ENCODE peak calls at places on chromosomes 16 and 17, in eight cellular contexts. One of them, this sample, is unnamed.

GRCh38 chr17:76088868-76089576 is 10.0 kb downstream of the ZACN start:
- DNase-seq in GM18507: no peak
- DNase-seq in C1 segment of cervical spinal cord: no peak
- DNase-seq in AG08395: no peak
- DNase-seq in mucosa of gallbladder: no peak
- DNase-seq in pancreas: no peak
- DNase-seq in non-pigmented ciliary epithelial cell: no peak
- DNase-seq in H9: no peak
- DNase-seq in this sample: no peak

GRCh38 chr16:53664724-53665345 is 38.8 kb downstream of the RPGRIP1L start:
- DNase-seq in GM18507: no peak
- DNase-seq in C1 segment of cervical spinal cord: no peak
- DNase-seq in AG08395: peak; percentile 77
- DNase-seq in mucosa of gallbladder: no peak
- DNase-seq in pancreas: no peak
- DNase-seq in non-pigmented ciliary epithelial cell: peak; percentile 72
- DNase-seq in H9: no peak
- DNase-seq in this sample: no peak

GRCh38 chr17:2369551-2370210 is 31.2 kb downstream of the MNT start:
- DNase-seq in GM18507: no peak
- DNase-seq in C1 segment of cervical spinal cord: no peak
- DNase-seq in AG08395: no peak
- DNase-seq in mucosa of gallbladder: no peak
- DNase-seq in pancreas: no peak
- DNase-seq in non-pigmented ciliary epithelial cell: no peak
- DNase-seq in H9: peak; percentile 79
- DNase-seq in this sample: no peak

GRCh38 chr16:14129502-14129901 is 58.4 kb downstream of the MRTFB start:
- DNase-seq in GM18507: no peak
- DNase-seq in C1 segment of cervical spinal cord: no peak
- DNase-seq in AG08395: no peak
- DNase-seq in mucosa of gallbladder: no peak
- DNase-seq in pancreas: no peak
- DNase-seq in non-pigmented ciliary epithelial cell: no peak
- DNase-seq in H9: no peak
- DNase-seq in this sample: no peak

GRCh38 chr17:78923660-78924453 is 1.3 kb downstream of the TIMP2 start:
- DNase-seq in GM18507: no peak
- DNase-seq in C1 segment of cervical spinal cord: peak; percentile 40
- DNase-seq in AG08395: peak; percentile 28
- DNase-seq in mucosa of gallbladder: peak; percentile 80
- DNase-seq in pancreas: peak; percentile 92
- DNase-seq in non-pigmented ciliary epithelial cell: no peak
- DNase-seq in H9: peak; percentile 92
- DNase-seq in this sample: no peak

GRCh38 chr17:78113804-78114785 is 14.5 kb downstream of the TMC6 start:
- DNase-seq in GM18507: no peak
- DNase-seq in C1 segment of cervical spinal cord: no peak
- DNase-seq in AG08395: no peak
- DNase-seq in mucosa of gallbladder: no peak
- DNase-seq in pancreas: no peak
- DNase-seq in non-pigmented ciliary epithelial cell: no peak
- DNase-seq in H9: no peak
- DNase-seq in this sample: no peak

GRCh38 chr17:32783602-32784001 is 93.3 kb downstream of the MYO1D start:
- DNase-seq in GM18507: peak; percentile 36
- DNase-seq in C1 segment of cervical spinal cord: no peak
- DNase-seq in AG08395: peak; percentile 59
- DNase-seq in mucosa of gallbladder: no peak
- DNase-seq in pancreas: no peak
- DNase-seq in non-pigmented ciliary epithelial cell: peak; percentile 28
- DNase-seq in H9: no peak
- DNase-seq in this sample: peak; percentile 65

GRCh38 chr16:85202631-85203461 is 90.6 kb upstream of the CIBAR2 start:
- DNase-seq in GM18507: no peak
- DNase-seq in C1 segment of cervical spinal cord: peak; percentile 76
- DNase-seq in AG08395: peak; percentile 95
- DNase-seq in mucosa of gallbladder: peak; percentile 79
- DNase-seq in pancreas: peak; percentile 93
- DNase-seq in non-pigmented ciliary epithelial cell: no peak
- DNase-seq in H9: peak; percentile 78
- DNase-seq in this sample: no peak

GRCh38 chr17:38746004-38746892 is 1.9 kb downstream of the PCGF2 start:
- DNase-seq in GM18507: no peak
- DNase-seq in C1 segment of cervical spinal cord: no peak
- DNase-seq in AG08395: no peak
- DNase-seq in mucosa of gallbladder: no peak
- DNase-seq in pancreas: no peak
- DNase-seq in non-pigmented ciliary epithelial cell: no peak
- DNase-seq in H9: no peak
- DNase-seq in this sample: no peak

GRCh38 chr17:64357191-64357981 is 33.3 kb downstream of the PECAM1 start:
- DNase-seq in GM18507: no peak
- DNase-seq in C1 segment of cervical spinal cord: no peak
- DNase-seq in AG08395: peak; percentile 96
- DNase-seq in mucosa of gallbladder: peak; percentile 55
- DNase-seq in pancreas: no peak
- DNase-seq in non-pigmented ciliary epithelial cell: peak; percentile 97
- DNase-seq in H9: peak; percentile 46
- DNase-seq in this sample: peak; percentile 63

GRCh38 chr17:7711356-7711755 is 6.2 kb upstream of the DNAH2 start:
- DNase-seq in GM18507: no peak
- DNase-seq in C1 segment of cervical spinal cord: no peak
- DNase-seq in AG08395: no peak
- DNase-seq in mucosa of gallbladder: no peak
- DNase-seq in pancreas: no peak
- DNase-seq in non-pigmented ciliary epithelial cell: no peak
- DNase-seq in H9: peak; percentile 74
- DNase-seq in this sample: no peak

GRCh38 chr16:66476328-66477027 is 49.4 kb downstream of the BEAN1 start:
- DNase-seq in GM18507: no peak
- DNase-seq in C1 segment of cervical spinal cord: peak; percentile 25
- DNase-seq in AG08395: no peak
- DNase-seq in mucosa of gallbladder: no peak
- DNase-seq in pancreas: no peak
- DNase-seq in non-pigmented ciliary epithelial cell: no peak
- DNase-seq in H9: peak; percentile 76
- DNase-seq in this sample: no peak

GRCh38 chr16:52603015-52603414 is 56.1 kb upstream of the TOX3 start:
- DNase-seq in GM18507: no peak
- DNase-seq in C1 segment of cervical spinal cord: no peak
- DNase-seq in AG08395: no peak
- DNase-seq in mucosa of gallbladder: peak; percentile 34
- DNase-seq in pancreas: peak; percentile 54
- DNase-seq in non-pigmented ciliary epithelial cell: no peak
- DNase-seq in H9: no peak
- DNase-seq in this sample: no peak

GRCh38 chr17:12230411-12230810 is 209.7 kb downstream of the MAP2K4 start:
- DNase-seq in GM18507: no peak
- DNase-seq in C1 segment of cervical spinal cord: no peak
- DNase-seq in AG08395: no peak
- DNase-seq in mucosa of gallbladder: no peak
- DNase-seq in pancreas: no peak
- DNase-seq in non-pigmented ciliary epithelial cell: no peak
- DNase-seq in H9: no peak
- DNase-seq in this sample: no peak

GRCh38 chr17:63571632-63572310 is 21.5 kb downstream of the DCAF7 start:
- DNase-seq in GM18507: no peak
- DNase-seq in C1 segment of cervical spinal cord: no peak
- DNase-seq in AG08395: peak; percentile 58
- DNase-seq in mucosa of gallbladder: no peak
- DNase-seq in pancreas: no peak
- DNase-seq in non-pigmented ciliary epithelial cell: peak; percentile 67
- DNase-seq in H9: no peak
- DNase-seq in this sample: no peak

GRCh38 chr16:57194512-57194911 is 8.4 kb downstream of the RSPRY1 start:
- DNase-seq in GM18507: no peak
- DNase-seq in C1 segment of cervical spinal cord: no peak
- DNase-seq in AG08395: peak; percentile 89
- DNase-seq in mucosa of gallbladder: no peak
- DNase-seq in pancreas: no peak
- DNase-seq in non-pigmented ciliary epithelial cell: peak; percentile 87
- DNase-seq in H9: no peak
- DNase-seq in this sample: no peak

GRCh38 chr16:29943846-29944669 is 17.8 kb upstream of the TMEM219 start:
- DNase-seq in GM18507: no peak
- DNase-seq in C1 segment of cervical spinal cord: no peak
- DNase-seq in AG08395: peak; percentile 95
- DNase-seq in mucosa of gallbladder: peak; percentile 76
- DNase-seq in pancreas: peak; percentile 67
- DNase-seq in non-pigmented ciliary epithelial cell: peak; percentile 96
- DNase-seq in H9: peak; percentile 80
- DNase-seq in this sample: no peak

GRCh38 chr16:31147574-31147973 is 2.3 kb downstream of the PRSS36 start:
- DNase-seq in GM18507: no peak
- DNase-seq in C1 segment of cervical spinal cord: no peak
- DNase-seq in AG08395: no peak
- DNase-seq in mucosa of gallbladder: no peak
- DNase-seq in pancreas: no peak
- DNase-seq in non-pigmented ciliary epithelial cell: no peak
- DNase-seq in H9: no peak
- DNase-seq in this sample: no peak

GRCh38 chr17:13735861-13736260 is 134.1 kb upstream of the HS3ST3A1 start:
- DNase-seq in GM18507: no peak
- DNase-seq in C1 segment of cervical spinal cord: no peak
- DNase-seq in AG08395: no peak
- DNase-seq in mucosa of gallbladder: no peak
- DNase-seq in pancreas: no peak
- DNase-seq in non-pigmented ciliary epithelial cell: no peak
- DNase-seq in H9: no peak
- DNase-seq in this sample: no peak

GRCh38 chr17:8869416-8869815 is 1.9 kb upstream of the PIK3R6 start:
- DNase-seq in GM18507: no peak
- DNase-seq in C1 segment of cervical spinal cord: no peak
- DNase-seq in AG08395: no peak
- DNase-seq in mucosa of gallbladder: no peak
- DNase-seq in pancreas: no peak
- DNase-seq in non-pigmented ciliary epithelial cell: no peak
- DNase-seq in H9: peak; percentile 15
- DNase-seq in this sample: no peak

GRCh38 chr17:72119963-72120877 is 600 bp upstream of the SOX9 start:
- DNase-seq in GM18507: no peak
- DNase-seq in C1 segment of cervical spinal cord: peak; percentile 76
- DNase-seq in AG08395: peak; percentile 48
- DNase-seq in mucosa of gallbladder: no peak
- DNase-seq in pancreas: peak; percentile 59
- DNase-seq in non-pigmented ciliary epithelial cell: no peak
- DNase-seq in H9: peak; percentile 76
- DNase-seq in this sample: peak; percentile 42

GRCh38 chr16:19008245-19008644 is 24.5 kb downstream of the TMC7 start:
- DNase-seq in GM18507: no peak
- DNase-seq in C1 segment of cervical spinal cord: no peak
- DNase-seq in AG08395: peak; percentile 75
- DNase-seq in mucosa of gallbladder: no peak
- DNase-seq in pancreas: no peak
- DNase-seq in non-pigmented ciliary epithelial cell: peak; percentile 62
- DNase-seq in H9: no peak
- DNase-seq in this sample: no peak